ENCODE peak calls at places on chromosomes 12 and 14, in four cellular contexts. X is neural progenitor cell, H is GM23338, T is HepG2. E is an unnamed sample.
A peak's percentile ranks its signal among the peaks of the same experiment; 100 is the strongest.

GRCh38 chr14:44404021-44404420 is 103.1 kb downstream of the FSCB start:
- DNase-seq in T (no peak), H (no peak), X (no peak), E (no peak)

GRCh38 chr14:60363275-60363674 is 114.3 kb downstream of the PPM1A start:
- DNase-seq in X (no peak), H (no peak), T (no peak), E (no peak)

GRCh38 chr12:65511134-65511912 is 232.8 kb downstream of the MSRB3 start:
- DNase-seq in X (no peak), H (no peak), T (no peak), E (peak; percentile 44)

GRCh38 chr12:124829008-124829707 is 34.5 kb downstream of the SCARB1 start:
- DNase-seq in T (peak; percentile 93), H (no peak), X (no peak), E (peak; percentile 72)

GRCh38 chr12:113425960-113426453 is 3.8 kb downstream of the SDSL start:
- DNase-seq in H (peak; percentile 72), X (peak; percentile 26), T (no peak), E (no peak)

GRCh38 chr14:99003646-99004045 is 268.4 kb downstream of the BCL11B start:
- DNase-seq in X (no peak), H (no peak), T (no peak), E (no peak)

GRCh38 chr12:52130695-52131094 is 51.2 kb downstream of the SMIM41 start:
- DNase-seq in T (no peak), H (peak; percentile 46), X (no peak), E (no peak)

GRCh38 chr12:51536159-51536558 is 54.9 kb upstream of the SCN8A start:
- DNase-seq in T (no peak), X (no peak), H (peak; percentile 48), E (no peak)

GRCh38 chr14:61630399-61630798 is 64.9 kb upstream of the HIF1A start:
- DNase-seq in X (no peak), T (no peak), H (no peak), E (no peak)

GRCh38 chr12:113906411-113907200 is 59.5 kb downstream of the RBM19 start:
- DNase-seq in T (no peak), X (no peak), H (no peak), E (no peak)

GRCh38 chr14:68397371-68397779 is 395.5 kb downstream of the ZFP36L1 start:
- DNase-seq in T (peak; percentile 43), H (no peak), X (no peak), E (peak; percentile 59)

GRCh38 chr14:90698379-90698869 is 117.8 kb downstream of the TTC7B start:
- DNase-seq in H (no peak), X (no peak), T (no peak), E (peak; percentile 41)

GRCh38 chr12:108316153-108316892 is 22.8 kb downstream of the CMKLR1 start:
- DNase-seq in X (peak; percentile 38), H (peak; percentile 76), T (no peak), E (no peak)

GRCh38 chr12:69368171-69368570 is 8.6 kb downstream of the YEATS4 start:
- DNase-seq in H (no peak), T (no peak), X (no peak), E (no peak)

GRCh38 chr12:29438752-29439408 is 57.9 kb upstream of the ERGIC2 start:
- DNase-seq in X (no peak), T (no peak), H (no peak), E (no peak)

GRCh38 chr12:45914090-45914489 is 76.3 kb downstream of the SCAF11 start:
- DNase-seq in X (peak; percentile 14), H (peak; percentile 20), T (no peak), E (peak; percentile 18)

GRCh38 chr12:89348894-89349669 is 3.2 kb downstream of the DUSP6 start:
- DNase-seq in T (no peak), H (no peak), X (peak; percentile 30), E (no peak)
- H3K27ac ChIP-seq in T (peak overlapping the region; percentile 99), H (no peak overlapping the region), X (no peak overlapping the region), E (no peak overlapping the region)

DNA sequence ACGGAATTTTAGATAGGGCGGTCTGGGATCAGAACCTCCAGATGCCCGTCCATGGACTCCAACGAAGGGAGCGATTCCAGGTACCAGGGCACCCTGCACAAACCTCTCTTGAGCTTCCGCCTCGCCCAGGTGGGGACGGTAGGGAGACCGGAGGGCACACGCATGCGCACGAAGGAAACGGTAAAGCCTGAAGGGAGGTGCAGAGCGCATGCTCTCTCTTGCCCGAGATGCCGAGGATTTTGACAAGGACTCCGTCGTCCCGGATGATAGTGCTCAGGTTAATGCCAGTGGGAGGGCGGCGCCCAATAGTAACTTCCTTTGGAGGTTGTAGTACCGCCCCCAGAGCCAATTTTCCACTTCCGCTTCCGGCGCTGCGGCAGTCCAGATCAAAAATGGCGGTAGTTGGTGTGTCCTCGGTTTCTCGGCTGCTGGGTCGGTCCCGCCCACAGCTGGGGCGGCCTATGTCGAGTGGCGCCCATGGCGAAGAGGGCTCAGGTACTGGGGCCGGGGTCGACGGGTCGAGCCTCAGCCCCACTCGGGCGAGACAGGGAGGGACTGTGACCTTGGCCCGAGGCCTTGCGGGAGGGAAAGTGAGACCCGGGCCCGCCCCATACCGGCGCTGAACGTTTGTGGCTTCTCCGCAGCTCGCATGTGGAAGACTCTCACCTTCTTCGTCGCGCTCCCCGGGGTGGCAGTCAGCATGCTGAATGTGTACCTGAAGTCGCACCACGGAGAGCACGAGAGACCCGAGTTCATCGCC is at the start of gene COX6A1:
- DNase-seq in X (peak; percentile 99), T (peak; percentile 99), H (peak; percentile 100), E (peak; percentile 99)
- TF ChIP-seq CTCF in X (no peak), T (peak; percentile 38), H (no peak), E (no peak)

GRCh38 chr14:22558221-22558913 is 30.7 kb downstream of the DAD1 start:
- DNase-seq in H (peak; percentile 79), T (peak; percentile 53), X (peak; percentile 35), E (no peak)
- H3K4me2 ChIP-seq in H (peak overlapping the region; percentile 84), T (peak overlapping the region; percentile 80), X (no peak overlapping the region), E (no peak overlapping the region)

GRCh38 chr12:6784292-6784691 is 5.0 kb upstream of the CD4 start:
- DNase-seq in X (no peak), T (no peak), H (no peak), E (no peak)
- H3K27ac ChIP-seq in X (no peak overlapping the region), T (no peak overlapping the region), H (no peak overlapping the region), E (no peak overlapping the region)